ENCODE peak calls at places on chromosome 20, in six cellular contexts. M is HepG2, T is HCT116, L is GM12878, F is K562, S is SK-N-SH. H is an unnamed sample.

GRCh38 chr20:63265891-63266515 is 6.6 kb upstream of the ARFGAP1 start:
- DNase-seq in M (no peak), T (no peak), L (no peak), F (no peak), S (no peak), H (no peak)

GRCh38 chr20:36094497-36094896 is 60.0 kb upstream of the EPB41L1 start:
- DNase-seq in M (no peak), T (no peak), L (no peak), F (no peak), S (peak; percentile 42), H (no peak)

GRCh38 chr20:4320284-4320683 is 304.9 kb upstream of the RNF24 start:
- DNase-seq in M (no peak), T (no peak), L (no peak), F (no peak), S (no peak), H (no peak)

GRCh38 chr20:63129991-63130653 is 85.8 kb downstream of the YTHDF1 start:
- DNase-seq in M (no peak), T (no peak), L (no peak), F (no peak), S (no peak), H (no peak)

GRCh38 chr20:45946149-45946970 is 11.9 kb downstream of the PCIF1 start:
- DNase-seq in M (peak; percentile 97), T (no peak), L (no peak), F (no peak), S (no peak), H (no peak)

GRCh38 chr20:58209652-58210397 is 18.6 kb downstream of the ANKRD60 start:
- DNase-seq in M (peak; percentile 68), T (peak; percentile 52), L (peak; percentile 17), F (peak; percentile 94), S (peak; percentile 94), H (peak; percentile 61)

GRCh38 chr20:1945134-1945618 is 48.7 kb downstream of the PDYN start:
- DNase-seq in M (no peak), T (no peak), L (no peak), F (no peak), S (no peak), H (no peak)

GRCh38 chr20:24892931-24893330 is 56.1 kb upstream of the CST7 start:
- DNase-seq in M (no peak), T (no peak), L (no peak), F (no peak), S (no peak), H (no peak)

GRCh38 chr20:2773812-2774211 is 26.6 kb downstream of the CPXM1 start:
- DNase-seq in M (peak; percentile 28), T (no peak), L (no peak), F (no peak), S (no peak), H (no peak)

GRCh38 chr20:37500311-37500710 is 20.7 kb upstream of the NNAT start:
- DNase-seq in M (no peak), T (no peak), L (no peak), F (no peak), S (no peak), H (no peak)

GRCh38 chr20:25223179-25223661 is 24.7 kb upstream of the PYGB start:
- DNase-seq in M (peak; percentile 91), T (peak; percentile 76), L (no peak), F (peak; percentile 39), S (no peak), H (peak; percentile 78)

GRCh38 chr20:9689041-9689440 is 149.8 kb downstream of the PAK5 start:
- DNase-seq in M (no peak), T (no peak), L (no peak), F (no peak), S (no peak), H (no peak)

GRCh38 chr20:4711511-4711910 is 10.2 kb upstream of the PRND start:
- DNase-seq in M (no peak), T (no peak), L (no peak), F (no peak), S (no peak), H (no peak)

GRCh38 chr20:9071976-9072726 is 3.3 kb downstream of the PLCB4 start:
- DNase-seq in M (no peak), T (no peak), L (no peak), F (no peak), S (no peak), H (no peak)

GRCh38 chr20:37564388-37565133 is 36.9 kb upstream of the BLCAP start:
- DNase-seq in M (peak; percentile 30), T (no peak), L (no peak), F (peak; percentile 82), S (peak; percentile 90), H (no peak)

GRCh38 chr20:53597085-53597482 is 3.4 kb upstream of the ZNF217 start:
- DNase-seq in M (peak; percentile 53), T (no peak), L (no peak), F (no peak), S (no peak), H (no peak)
- H3K4me1 ChIP-seq in M (peaks cover 51% of the 10 kb centered on the region), T (peaks cover 8% of the 10 kb centered on the region), L (peaks cover 8% of the 10 kb centered on the region), F (peaks cover 30% of the 10 kb centered on the region), S (peaks cover 4% of the 10 kb centered on the region), H (peaks cover 33% of the 10 kb centered on the region)

GRCh38 chr20:31274441-31274840 is 17.0 kb downstream of the DEFB115 start:
- DNase-seq in M (no peak), T (no peak), L (no peak), F (no peak), S (no peak), H (no peak)

DNA sequence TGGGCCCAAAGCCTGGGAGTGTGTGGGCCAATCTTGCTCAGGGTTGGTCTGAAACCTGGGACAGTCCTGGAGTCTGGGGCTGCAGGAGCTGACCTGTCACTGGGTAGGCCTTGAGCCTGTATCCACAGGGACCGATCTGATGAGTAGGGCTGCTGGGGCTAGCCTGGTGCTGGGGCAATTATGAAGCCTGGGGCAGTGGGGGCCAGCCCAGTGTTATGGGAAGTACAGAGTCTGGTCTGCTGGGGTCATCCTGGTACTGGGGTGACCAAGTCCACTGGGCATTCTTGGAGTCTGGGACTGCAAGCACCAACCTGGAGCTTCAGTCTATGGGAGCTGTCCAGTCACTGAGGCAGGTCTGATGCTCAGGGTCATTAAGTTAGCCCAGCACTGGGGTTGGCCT is 20.7 kb downstream of the DEFB115 start:
- DNase-seq in M (no peak), T (no peak), L (no peak), F (no peak), S (no peak), H (no peak)
- TF ChIP-seq REST in M (no peak), T (no peak), L (no peak), F (no peak), S (no peak), H (no peak)

GRCh38 chr20:40604416-40604815 is 84.6 kb downstream of the MAFB start:
- DNase-seq in M (no peak), T (no peak), L (no peak), F (no peak), S (no peak), H (no peak)
- TF ChIP-seq SIN3A in M (no peak), T (no peak), L (no peak), F (no peak), S (no peak), H (no peak)

GRCh38 chr20:61299613-61300012 is 47.6 kb downstream of the CDH4 start:
- DNase-seq in M (no peak), T (no peak), L (no peak), F (no peak), S (no peak), H (no peak)

GRCh38 chr20:61301995-61302525 is 50.0 kb downstream of the CDH4 start:
- DNase-seq in M (no peak), T (no peak), L (no peak), F (no peak), S (no peak), H (no peak)

GRCh38 chr20:61299088-61299487 is 47.0 kb downstream of the CDH4 start:
- DNase-seq in M (no peak), T (no peak), L (no peak), F (no peak), S (no peak), H (no peak)

GRCh38 chr20:61300741-61301140 is 48.7 kb downstream of the CDH4 start:
- DNase-seq in M (no peak), T (no peak), L (no peak), F (no peak), S (no peak), H (no peak)

GRCh38 chr20:61300293-61300692 is 48.2 kb downstream of the CDH4 start:
- DNase-seq in M (no peak), T (no peak), L (no peak), F (no peak), S (no peak), H (no peak)
- H3K4me1 ChIP-seq in M (no peaks in the 10 kb centered on the region), T (no peaks in the 10 kb centered on the region), L (no peaks in the 10 kb centered on the region), F (no peaks in the 10 kb centered on the region), S (no peaks in the 10 kb centered on the region), H (no peaks in the 10 kb centered on the region)